ENCODE peak calls at places on chromosome 1, in seven cellular contexts. One of them, this sample, is unnamed.

GRCh38 chr1:36864182-36865079 is 169.9 kb downstream of the GRIK3 start:
- DNase-seq in sigmoid colon: no peak
- DNase-seq in Karpas-422: peak; percentile 84
- DNase-seq in mesenchymal stem cell: no peak
- DNase-seq in fibroblast of lung: no peak
- DNase-seq in effector memory CD4-positive, alpha-beta T cell: no peak
- DNase-seq in uterus: no peak
- DNase-seq in this sample: peak; percentile 28

GRCh38 chr1:228009828-228010775 is 3.3 kb downstream of the WNT3A start:
- DNase-seq in sigmoid colon: peak; percentile 50
- DNase-seq in Karpas-422: peak; percentile 78
- DNase-seq in mesenchymal stem cell: no peak
- DNase-seq in fibroblast of lung: no peak
- DNase-seq in effector memory CD4-positive, alpha-beta T cell: no peak
- DNase-seq in uterus: peak; percentile 6
- DNase-seq in this sample: no peak

GRCh38 chr1:30729906-30730305 is 6.5 kb upstream of the MATN1 start:
- DNase-seq in sigmoid colon: no peak
- DNase-seq in Karpas-422: no peak
- DNase-seq in mesenchymal stem cell: no peak
- DNase-seq in fibroblast of lung: no peak
- DNase-seq in effector memory CD4-positive, alpha-beta T cell: no peak
- DNase-seq in uterus: no peak
- DNase-seq in this sample: no peak

GRCh38 chr1:3889952-3890351 is 10.1 kb downstream of the C1orf174 start:
- DNase-seq in sigmoid colon: no peak
- DNase-seq in Karpas-422: no peak
- DNase-seq in mesenchymal stem cell: no peak
- DNase-seq in fibroblast of lung: no peak
- DNase-seq in effector memory CD4-positive, alpha-beta T cell: no peak
- DNase-seq in uterus: no peak
- DNase-seq in this sample: peak; percentile 45

GRCh38 chr1:234320549-234320948 is 52.7 kb upstream of the COA6 start:
- DNase-seq in sigmoid colon: no peak
- DNase-seq in Karpas-422: no peak
- DNase-seq in mesenchymal stem cell: no peak
- DNase-seq in fibroblast of lung: no peak
- DNase-seq in effector memory CD4-positive, alpha-beta T cell: no peak
- DNase-seq in uterus: no peak
- DNase-seq in this sample: no peak

GRCh38 chr1:192609110-192610079 is 26.6 kb upstream of the RGS13 start:
- DNase-seq in sigmoid colon: peak; percentile 84
- DNase-seq in Karpas-422: peak; percentile 96
- DNase-seq in mesenchymal stem cell: no peak
- DNase-seq in fibroblast of lung: no peak
- DNase-seq in effector memory CD4-positive, alpha-beta T cell: peak; percentile 40
- DNase-seq in uterus: peak; percentile 26
- DNase-seq in this sample: peak; percentile 83

GRCh38 chr1:20147846-20148570 is 8.9 kb downstream of the PLA2G2F start:
- DNase-seq in sigmoid colon: peak; percentile 42
- DNase-seq in Karpas-422: no peak
- DNase-seq in mesenchymal stem cell: no peak
- DNase-seq in fibroblast of lung: no peak
- DNase-seq in effector memory CD4-positive, alpha-beta T cell: no peak
- DNase-seq in uterus: no peak
- DNase-seq in this sample: no peak

GRCh38 chr1:237748192-237748591 is 142.5 kb downstream of the ZP4 start:
- DNase-seq in sigmoid colon: no peak
- DNase-seq in Karpas-422: no peak
- DNase-seq in mesenchymal stem cell: no peak
- DNase-seq in fibroblast of lung: no peak
- DNase-seq in effector memory CD4-positive, alpha-beta T cell: no peak
- DNase-seq in uterus: no peak
- DNase-seq in this sample: no peak

GRCh38 chr1:199041173-199041914 is 402.5 kb downstream of the PTPRC start:
- DNase-seq in sigmoid colon: no peak
- DNase-seq in Karpas-422: no peak
- DNase-seq in mesenchymal stem cell: peak; percentile 11
- DNase-seq in fibroblast of lung: peak; percentile 66
- DNase-seq in effector memory CD4-positive, alpha-beta T cell: no peak
- DNase-seq in uterus: no peak
- DNase-seq in this sample: no peak

GRCh38 chr1:36303650-36304360 is 2.4 kb upstream of the SH3D21 start:
- DNase-seq in sigmoid colon: peak; percentile 61
- DNase-seq in Karpas-422: no peak
- DNase-seq in mesenchymal stem cell: no peak
- DNase-seq in fibroblast of lung: no peak
- DNase-seq in effector memory CD4-positive, alpha-beta T cell: no peak
- DNase-seq in uterus: no peak
- DNase-seq in this sample: no peak

GRCh38 chr1:212688338-212689047 is 11.1 kb downstream of the BATF3 start:
- DNase-seq in sigmoid colon: no peak
- DNase-seq in Karpas-422: no peak
- DNase-seq in mesenchymal stem cell: peak; percentile 80
- DNase-seq in fibroblast of lung: peak; percentile 24
- DNase-seq in effector memory CD4-positive, alpha-beta T cell: no peak
- DNase-seq in uterus: no peak
- DNase-seq in this sample: no peak

GRCh38 chr1:232562855-232563510 is 67.0 kb downstream of the SIPA1L2 start:
- DNase-seq in sigmoid colon: no peak
- DNase-seq in Karpas-422: no peak
- DNase-seq in mesenchymal stem cell: no peak
- DNase-seq in fibroblast of lung: no peak
- DNase-seq in effector memory CD4-positive, alpha-beta T cell: no peak
- DNase-seq in uterus: no peak
- DNase-seq in this sample: no peak

GRCh38 chr1:53834776-53835175 is 3.3 kb downstream of the NDC1 start:
- DNase-seq in sigmoid colon: no peak
- DNase-seq in Karpas-422: peak; percentile 87
- DNase-seq in mesenchymal stem cell: no peak
- DNase-seq in fibroblast of lung: no peak
- DNase-seq in effector memory CD4-positive, alpha-beta T cell: no peak
- DNase-seq in uterus: no peak
- DNase-seq in this sample: no peak

GRCh38 chr1:213982814-213983588 is 4.8 kb upstream of the PROX1 start:
- DNase-seq in sigmoid colon: no peak
- DNase-seq in Karpas-422: no peak
- DNase-seq in mesenchymal stem cell: no peak
- DNase-seq in fibroblast of lung: peak; percentile 13
- DNase-seq in effector memory CD4-positive, alpha-beta T cell: no peak
- DNase-seq in uterus: no peak
- DNase-seq in this sample: no peak

GRCh38 chr1:37630426-37631038 is 4.2 kb downstream of the RSPO1 start:
- DNase-seq in sigmoid colon: no peak
- DNase-seq in Karpas-422: no peak
- DNase-seq in mesenchymal stem cell: no peak
- DNase-seq in fibroblast of lung: no peak
- DNase-seq in effector memory CD4-positive, alpha-beta T cell: no peak
- DNase-seq in uterus: peak; percentile 68
- DNase-seq in this sample: no peak

DNA sequence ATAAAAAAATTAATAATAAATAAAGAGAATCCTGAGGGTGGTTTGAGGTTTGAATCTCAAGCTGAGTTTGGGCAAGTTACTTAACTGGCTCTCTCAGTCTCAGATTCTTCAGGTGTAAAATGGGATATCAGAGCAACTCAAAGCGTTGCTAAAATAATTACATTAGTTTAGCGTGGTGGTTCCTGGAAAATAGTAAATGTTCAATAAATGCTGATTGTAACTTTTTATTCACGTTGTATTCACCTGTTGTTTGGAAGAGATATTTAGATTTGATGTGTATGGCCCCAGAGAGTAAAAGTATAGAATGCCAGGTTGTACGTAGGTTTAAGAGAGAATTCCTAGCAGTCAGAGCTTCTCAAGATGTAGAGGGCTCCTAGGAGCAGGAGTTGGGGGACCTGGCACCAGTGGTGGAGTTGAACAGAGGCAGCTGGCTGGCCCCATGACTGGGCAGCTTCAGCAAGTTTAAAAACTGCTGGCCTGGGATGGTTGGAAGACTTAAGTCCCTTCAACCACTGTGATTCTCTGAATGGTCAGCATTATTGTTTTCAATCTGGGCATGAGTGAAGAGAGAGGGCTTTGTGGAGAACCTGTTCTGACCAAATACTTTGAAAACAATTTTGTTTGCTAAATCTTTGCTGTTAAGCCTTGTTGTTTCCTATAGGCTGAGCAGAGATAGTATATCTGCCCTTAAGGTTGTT is 22.4 kb downstream of the PRCC start:
- DNase-seq in sigmoid colon: no peak
- DNase-seq in Karpas-422: no peak
- DNase-seq in mesenchymal stem cell: no peak
- DNase-seq in fibroblast of lung: no peak
- DNase-seq in effector memory CD4-positive, alpha-beta T cell: no peak
- DNase-seq in uterus: no peak
- DNase-seq in this sample: no peak
- H3K36me3 ChIP-seq in sigmoid colon: peaks cover 42% of the 10 kb centered on the region
- H3K36me3 ChIP-seq in Karpas-422: peaks cover 29% of the 10 kb centered on the region
- H3K36me3 ChIP-seq in mesenchymal stem cell: peaks cover 82% of the 10 kb centered on the region
- H3K36me3 ChIP-seq in fibroblast of lung: peaks cover 12% of the 10 kb centered on the region
- H3K36me3 ChIP-seq in effector memory CD4-positive, alpha-beta T cell: peaks cover 63% of the 10 kb centered on the region
- H3K36me3 ChIP-seq in uterus: no peaks in the 10 kb centered on the region
- H3K36me3 ChIP-seq in this sample: peaks cover 92% of the 10 kb centered on the region

DNA sequence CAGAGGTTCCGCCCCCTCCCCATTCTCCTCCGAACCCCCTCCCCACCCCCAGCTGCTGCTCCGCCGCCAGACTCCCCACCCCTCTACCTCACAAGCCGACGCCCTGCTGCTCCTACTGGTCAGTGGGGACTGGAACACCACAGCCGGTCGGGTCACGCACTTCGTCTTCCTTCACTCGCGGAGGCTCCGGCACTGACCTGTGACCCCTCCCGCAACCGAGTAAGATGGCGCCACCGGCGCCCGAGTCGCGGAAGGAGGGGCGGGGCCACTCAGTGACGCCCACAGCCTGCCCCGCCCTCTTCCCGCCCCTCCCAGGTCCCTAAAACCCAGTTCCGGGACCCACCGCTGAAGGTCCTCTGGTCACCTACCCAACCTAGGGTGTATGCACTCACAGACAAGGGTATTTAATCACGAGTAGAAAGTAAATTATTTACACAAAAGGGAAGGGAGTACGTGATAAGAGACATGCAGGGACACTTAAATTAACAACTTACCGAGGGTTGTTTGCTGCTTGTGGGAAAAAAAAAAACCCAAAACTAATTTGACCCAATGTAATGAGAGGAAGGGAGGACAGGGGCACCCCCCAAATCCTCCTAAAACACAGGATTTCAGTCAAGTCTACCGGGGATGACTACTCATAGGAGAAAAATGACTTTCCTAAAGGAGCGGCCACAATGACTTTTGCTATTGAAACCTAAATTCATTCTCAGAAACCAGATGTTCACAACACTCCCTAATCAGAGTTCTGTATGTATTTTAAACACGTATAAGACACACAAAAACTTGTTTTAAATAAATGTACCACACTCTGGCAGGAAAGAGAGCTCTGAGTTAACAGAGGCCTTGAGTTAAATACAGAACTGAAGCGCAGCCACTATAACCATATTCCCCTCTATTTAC is at the start of gene RIT1:
- DNase-seq in sigmoid colon: peak; percentile 95
- DNase-seq in Karpas-422: peak; percentile 94
- DNase-seq in mesenchymal stem cell: peak; percentile 92
- DNase-seq in fibroblast of lung: peak; percentile 72
- DNase-seq in effector memory CD4-positive, alpha-beta T cell: peak; percentile 73
- DNase-seq in uterus: peak; percentile 84
- DNase-seq in this sample: peak; percentile 93
- H3K4me3 ChIP-seq in sigmoid colon: peak within 1 kb of the TSS; percentile 88
- H3K4me3 ChIP-seq in Karpas-422: peak within 1 kb of the TSS; percentile 90
- H3K4me3 ChIP-seq in mesenchymal stem cell: peak within 1 kb of the TSS; percentile 97
- H3K4me3 ChIP-seq in fibroblast of lung: peak within 1 kb of the TSS; percentile 86
- H3K4me3 ChIP-seq in effector memory CD4-positive, alpha-beta T cell: peak within 1 kb of the TSS; percentile 75
- H3K4me3 ChIP-seq in uterus: peak within 1 kb of the TSS; percentile 91
- H3K4me3 ChIP-seq in this sample: peak within 1 kb of the TSS; percentile 74

GRCh38 chr1:77373702-77374101 is 91.9 kb downstream of the AK5 start:
- DNase-seq in sigmoid colon: no peak
- DNase-seq in Karpas-422: no peak
- DNase-seq in mesenchymal stem cell: no peak
- DNase-seq in fibroblast of lung: no peak
- DNase-seq in effector memory CD4-positive, alpha-beta T cell: no peak
- DNase-seq in uterus: no peak
- DNase-seq in this sample: no peak

GRCh38 chr1:77375541-77375940 is 93.7 kb downstream of the AK5 start:
- DNase-seq in sigmoid colon: no peak
- DNase-seq in Karpas-422: no peak
- DNase-seq in mesenchymal stem cell: peak; percentile 66
- DNase-seq in fibroblast of lung: no peak
- DNase-seq in effector memory CD4-positive, alpha-beta T cell: no peak
- DNase-seq in uterus: no peak
- DNase-seq in this sample: no peak

GRCh38 chr1:77370588-77371306 is 88.9 kb downstream of the AK5 start:
- DNase-seq in sigmoid colon: no peak
- DNase-seq in Karpas-422: no peak
- DNase-seq in mesenchymal stem cell: peak; percentile 99
- DNase-seq in fibroblast of lung: peak; percentile 97
- DNase-seq in effector memory CD4-positive, alpha-beta T cell: no peak
- DNase-seq in uterus: no peak
- DNase-seq in this sample: no peak

GRCh38 chr1:77370161-77370560 is 88.3 kb downstream of the AK5 start:
- DNase-seq in sigmoid colon: no peak
- DNase-seq in Karpas-422: no peak
- DNase-seq in mesenchymal stem cell: peak; percentile 91
- DNase-seq in fibroblast of lung: no peak
- DNase-seq in effector memory CD4-positive, alpha-beta T cell: no peak
- DNase-seq in uterus: no peak
- DNase-seq in this sample: no peak

GRCh38 chr1:77371396-77371795 is 89.6 kb downstream of the AK5 start:
- DNase-seq in sigmoid colon: no peak
- DNase-seq in Karpas-422: no peak
- DNase-seq in mesenchymal stem cell: peak; percentile 76
- DNase-seq in fibroblast of lung: peak; percentile 19
- DNase-seq in effector memory CD4-positive, alpha-beta T cell: no peak
- DNase-seq in uterus: no peak
- DNase-seq in this sample: no peak
- H3K27ac ChIP-seq in sigmoid colon: no peak overlapping the region
- H3K27ac ChIP-seq in Karpas-422: no peak overlapping the region
- H3K27ac ChIP-seq in mesenchymal stem cell: peak overlapping the region; percentile 96
- H3K27ac ChIP-seq in fibroblast of lung: peak overlapping the region; percentile 92
- H3K27ac ChIP-seq in effector memory CD4-positive, alpha-beta T cell: no peak overlapping the region
- H3K27ac ChIP-seq in uterus: no peak overlapping the region
- H3K27ac ChIP-seq in this sample: no peak overlapping the region

GRCh38 chr1:168252204-168252733 is 26.5 kb downstream of the SFT2D2 start:
- DNase-seq in sigmoid colon: no peak
- DNase-seq in Karpas-422: peak; percentile 27
- DNase-seq in mesenchymal stem cell: no peak
- DNase-seq in fibroblast of lung: no peak
- DNase-seq in effector memory CD4-positive, alpha-beta T cell: no peak
- DNase-seq in uterus: no peak
- DNase-seq in this sample: no peak

GRCh38 chr1:168243636-168244212 is 17.9 kb downstream of the SFT2D2 start:
- DNase-seq in sigmoid colon: no peak
- DNase-seq in Karpas-422: no peak
- DNase-seq in mesenchymal stem cell: no peak
- DNase-seq in fibroblast of lung: no peak
- DNase-seq in effector memory CD4-positive, alpha-beta T cell: no peak
- DNase-seq in uterus: no peak
- DNase-seq in this sample: no peak

GRCh38 chr1:168243200-168243599 is 17.4 kb downstream of the SFT2D2 start:
- DNase-seq in sigmoid colon: no peak
- DNase-seq in Karpas-422: no peak
- DNase-seq in mesenchymal stem cell: no peak
- DNase-seq in fibroblast of lung: no peak
- DNase-seq in effector memory CD4-positive, alpha-beta T cell: no peak
- DNase-seq in uterus: no peak
- DNase-seq in this sample: no peak

GRCh38 chr1:168245042-168245441 is 19.2 kb downstream of the SFT2D2 start:
- DNase-seq in sigmoid colon: no peak
- DNase-seq in Karpas-422: no peak
- DNase-seq in mesenchymal stem cell: no peak
- DNase-seq in fibroblast of lung: no peak
- DNase-seq in effector memory CD4-positive, alpha-beta T cell: no peak
- DNase-seq in uterus: no peak
- DNase-seq in this sample: no peak

GRCh38 chr1:168246506-168246905 is 20.7 kb downstream of the SFT2D2 start:
- DNase-seq in sigmoid colon: no peak
- DNase-seq in Karpas-422: no peak
- DNase-seq in mesenchymal stem cell: no peak
- DNase-seq in fibroblast of lung: no peak
- DNase-seq in effector memory CD4-positive, alpha-beta T cell: no peak
- DNase-seq in uterus: no peak
- DNase-seq in this sample: no peak
- H3K36me3 ChIP-seq in sigmoid colon: peaks cover 25% of the 10 kb centered on the region
- H3K36me3 ChIP-seq in Karpas-422: peaks cover 26% of the 10 kb centered on the region
- H3K36me3 ChIP-seq in mesenchymal stem cell: peaks cover 76% of the 10 kb centered on the region
- H3K36me3 ChIP-seq in fibroblast of lung: peaks cover 9% of the 10 kb centered on the region
- H3K36me3 ChIP-seq in effector memory CD4-positive, alpha-beta T cell: peaks cover 35% of the 10 kb centered on the region
- H3K36me3 ChIP-seq in uterus: no peaks in the 10 kb centered on the region
- H3K36me3 ChIP-seq in this sample: peaks cover 93% of the 10 kb centered on the region

This sample was measured in lower lobe of right lung.